ENCODE peak calls at places on chromosome 15, in seven cellular contexts. X is cardiac muscle cell, G is mammary epithelial cell, A is GM13976, M is omental fat pad, V is GM13977, Q is AG09319. H is an unnamed sample.

GRCh38 chr15:41695750-41696436 is 35.7 kb downstream of the MGA start:
- DNase-seq in Q (no peak), G (peak), V (peak), A (peak), M (no peak), X (peak), H (peak)

GRCh38 chr15:98981851-98982722 is 25.5 kb downstream of the PGPEP1L start:
- DNase-seq in V (peak), G (no peak), M (no peak), X (no peak), A (peak), Q (no peak), H (peak)

GRCh38 chr15:79218588-79219200 is 63.8 kb upstream of the ANKRD34C start:
- DNase-seq in G (no peak), X (peak), V (no peak), M (no peak), A (no peak), Q (no peak), H (peak)

GRCh38 chr15:56765252-56765651 is 31.9 kb upstream of the ZNF280D start:
- DNase-seq in V (no peak), M (no peak), X (no peak), G (peak), A (no peak), Q (no peak), H (peak)

GRCh38 chr15:47801522-47801921 is 84.2 kb downstream of the SEMA6D start:
- DNase-seq in M (no peak), G (peak), Q (no peak), A (no peak), V (no peak), X (no peak), H (no peak)

GRCh38 chr15:95857124-95857757 is 473.3 kb upstream of the NR2F2 start:
- DNase-seq in Q (no peak), M (no peak), G (peak), V (no peak), A (no peak), X (no peak), H (peak)

GRCh38 chr15:64430000-64430735 is 30.2 kb upstream of the ZNF609 start:
- DNase-seq in Q (peak), V (peak), X (peak), M (no peak), A (peak), G (peak), H (peak)

GRCh38 chr15:41079717-41080116 is 36.4 kb downstream of the INO80 start:
- DNase-seq in M (no peak), Q (no peak), X (no peak), A (no peak), G (no peak), V (no peak), H (no peak)

GRCh38 chr15:55334371-55334770 is 15.3 kb downstream of the PIGB start:
- DNase-seq in G (no peak), V (no peak), M (no peak), A (no peak), Q (no peak), X (no peak), H (no peak)

GRCh38 chr15:78033864-78034263 is 43.6 kb downstream of the TBC1D2B start:
- DNase-seq in X (no peak), Q (no peak), G (no peak), M (no peak), V (no peak), A (no peak), H (no peak)

GRCh38 chr15:100433304-100433703 is 91.5 kb upstream of the ADAMTS17 start:
- DNase-seq in X (no peak), V (no peak), Q (no peak), G (peak), A (no peak), M (no peak), H (no peak)
- TF ChIP-seq CTCF in X (no peak), V (no peak), Q (no peak), G (no peak), A (no peak), M (no peak), H (no peak)

DNA sequence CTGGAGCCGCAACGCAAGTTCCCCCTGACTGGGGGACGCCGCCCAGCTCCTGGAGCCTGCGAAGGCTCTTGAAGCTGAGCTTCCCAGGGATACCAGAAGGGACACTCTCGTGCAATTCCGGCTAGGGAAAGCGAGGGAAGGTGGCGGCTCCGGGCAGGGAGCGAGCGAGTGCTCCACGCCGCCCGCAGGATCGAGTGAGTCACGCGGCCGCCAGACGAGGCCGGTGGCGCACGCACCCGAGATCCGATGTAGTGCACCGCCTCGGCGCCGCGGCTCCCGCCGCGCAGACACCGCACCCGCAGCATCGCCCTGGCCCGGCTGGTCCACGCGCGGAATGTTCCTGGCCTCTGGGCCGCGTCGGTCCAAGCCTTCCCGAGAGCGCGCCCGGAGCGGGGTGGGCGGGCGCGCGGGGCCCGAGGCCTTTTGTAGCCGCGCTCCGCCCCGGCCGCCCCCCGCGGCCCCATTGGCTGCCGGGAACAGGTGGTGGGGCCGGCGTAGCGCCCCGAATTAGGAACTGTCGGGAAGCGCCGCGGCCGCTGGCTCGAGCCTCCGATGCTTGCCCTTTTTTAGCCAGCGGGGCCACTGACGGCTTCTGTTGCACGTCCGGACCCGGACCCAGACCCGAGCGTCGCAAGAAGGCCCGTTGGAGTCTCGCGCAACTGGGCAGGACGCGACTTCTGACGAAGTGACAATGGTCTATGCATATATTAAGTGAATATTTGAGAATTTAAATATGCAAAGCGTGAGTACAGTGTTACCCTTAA is at the start of gene GATM:
- DNase-seq in M (peak), X (peak), V (peak), G (peak), A (peak), Q (peak), H (peak)
- TF ChIP-seq CTCF in M (no peak), X (peak), V (no peak), G (peak), A (no peak), Q (peak), H (peak)

GRCh38 chr15:52678036-52678467 is 1.1 kb downstream of the ATOSA start:
- DNase-seq in V (peak), G (peak), X (peak), A (peak), Q (no peak), M (no peak), H (peak)
- TF ChIP-seq CTCF in V (peak), G (no peak), X (peak), A (no peak), Q (peak), M (no peak), H (peak)

DNA sequence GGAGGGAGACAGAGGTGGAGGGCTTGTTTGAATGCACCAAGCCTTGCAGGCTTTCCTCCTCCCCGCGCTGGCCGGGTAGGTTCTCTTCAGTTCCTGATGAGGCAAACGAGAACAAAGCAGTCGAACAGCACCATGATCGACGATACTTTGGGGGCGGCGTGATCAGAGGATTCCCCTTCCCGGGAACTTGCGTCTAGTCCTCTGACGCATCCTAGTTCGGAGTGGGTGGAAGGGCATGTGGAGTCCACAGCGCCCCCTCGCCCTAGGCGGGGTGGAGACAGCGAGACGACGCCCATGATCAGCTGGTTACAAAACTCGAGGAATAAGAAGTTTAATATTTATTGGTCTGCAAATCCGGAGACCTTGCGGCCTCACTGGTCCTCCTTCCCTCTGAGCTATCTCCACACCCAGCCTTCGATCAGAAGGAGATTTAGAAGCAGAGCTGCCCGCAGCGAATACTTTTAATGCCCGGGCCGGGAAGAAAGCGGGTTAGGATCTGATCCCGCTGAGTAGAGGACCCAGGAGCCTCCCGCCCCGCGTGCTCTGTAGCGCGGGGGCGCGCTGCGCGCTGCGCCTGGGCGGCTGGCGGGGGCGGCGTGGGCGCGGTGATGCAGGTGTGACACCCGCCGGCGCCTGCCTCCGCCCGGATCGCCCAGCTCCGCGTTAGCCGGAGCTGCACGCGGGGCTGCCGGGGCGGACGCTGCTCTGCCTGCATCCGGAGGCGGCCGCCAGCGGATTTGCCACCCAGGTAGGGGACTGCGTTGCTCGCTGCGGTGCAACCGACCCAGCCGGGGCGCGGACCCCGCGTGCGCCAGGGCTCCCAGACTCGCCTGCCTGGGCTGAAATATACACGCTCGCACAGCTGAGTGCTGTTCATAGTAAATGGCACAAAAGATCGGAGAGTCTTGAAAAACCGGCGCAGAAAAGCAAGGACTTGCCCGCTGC is at the start of gene SV2B:
- DNase-seq in M (no peak), G (peak), A (peak), V (peak), Q (no peak), X (peak), H (peak)
- TF ChIP-seq CTCF in M (no peak), G (no peak), A (peak), V (peak), Q (peak), X (peak), H (peak)

H was measured in brain microvascular endothelial cell.